ENCODE peak calls at places on chromosomes 6 and 20, in seven cellular contexts. D is endothelial cell of umbilical vein, O is astrocyte, A is heart left ventricle, U is left lung, T is fibroblast of lung, Y is OCI-LY7. H is an unnamed sample.

GRCh38 chr6:166162599-166163342 is 4.9 kb downstream of the TBXT start:
- DNase-seq in D (no peak), O (no peak), U (no peak), T (no peak), Y (no peak), A (no peak), H (no peak)

GRCh38 chr6:84150680-84151079 is 76.8 kb downstream of the CEP162 start:
- DNase-seq in Y (no peak), U (no peak), O (peak; percentile 71), D (no peak), T (peak; percentile 95), A (no peak), H (no peak)

GRCh38 chr6:36663504-36664446 is 14.7 kb upstream of the CDKN1A start:
- DNase-seq in U (no peak), A (no peak), D (no peak), T (no peak), Y (no peak), O (no peak), H (no peak)

GRCh38 chr6:51934098-51934497 is 153.3 kb downstream of the PKHD1 start:
- DNase-seq in U (no peak), O (no peak), A (no peak), T (no peak), D (no peak), Y (peak; percentile 10), H (no peak)

GRCh38 chr6:124057448-124057847 is 253.8 kb downstream of the NKAIN2 start:
- DNase-seq in T (peak; percentile 42), O (no peak), D (no peak), U (no peak), Y (no peak), A (no peak), H (no peak)

GRCh38 chr6:138805431-138805830 is 9.5 kb downstream of the ECT2L start:
- DNase-seq in U (no peak), A (peak; percentile 62), T (peak; percentile 87), D (no peak), O (peak; percentile 29), Y (no peak), H (no peak)

GRCh38 chr20:1894951-1895673 is at the start of gene SIRPA:
- DNase-seq in A (peak; percentile 75), O (peak; percentile 55), T (peak; percentile 73), D (peak; percentile 66), U (peak; percentile 58), Y (no peak), H (no peak)

GRCh38 chr6:4349323-4349722 is 213.9 kb upstream of the ECI2 start:
- DNase-seq in O (no peak), T (no peak), Y (no peak), U (no peak), D (no peak), A (no peak), H (no peak)

GRCh38 chr6:33694401-33694931 is 17.0 kb downstream of the UQCC2 start:
- DNase-seq in T (peak; percentile 66), Y (no peak), A (no peak), U (no peak), O (peak; percentile 48), D (peak; percentile 84), H (peak; percentile 40)

GRCh38 chr6:117677553-117678131 is 2.4 kb downstream of the NUS1 start:
- DNase-seq in U (no peak), Y (no peak), A (no peak), D (no peak), O (peak; percentile 8), T (peak; percentile 58), H (no peak)

GRCh38 chr6:157246048-157246630 is 77.2 kb downstream of the TMEM242 start:
- DNase-seq in A (peak; percentile 36), Y (no peak), T (no peak), O (no peak), U (no peak), D (no peak), H (no peak)

GRCh38 chr6:18491303-18492090 is 104.3 kb downstream of the RNF144B start:
- DNase-seq in D (no peak), U (no peak), O (peak; percentile 68), A (no peak), Y (no peak), T (no peak), H (no peak)

GRCh38 chr20:1214838-1215261 is 11.0 kb upstream of the RAD21L1 start:
- DNase-seq in T (peak; percentile 18), D (no peak), Y (no peak), A (no peak), O (no peak), U (no peak), H (no peak)

GRCh38 chr6:15531973-15532372 is 130.9 kb downstream of the DTNBP1 start:
- DNase-seq in U (no peak), O (no peak), T (no peak), A (no peak), D (no peak), Y (no peak), H (no peak)

GRCh38 chr20:38809942-38810341 is 4.4 kb downstream of the PPP1R16B start:
- DNase-seq in U (no peak), Y (no peak), A (no peak), T (no peak), D (no peak), O (no peak), H (no peak)

GRCh38 chr6:159434410-159434809 is 258.6 kb downstream of the SOD2 start:
- DNase-seq in O (no peak), U (no peak), T (no peak), D (no peak), Y (no peak), A (no peak), H (no peak)

GRCh38 chr6:43817192-43817591 is 47.2 kb downstream of the VEGFA start:
- DNase-seq in T (peak; percentile 30), U (no peak), O (no peak), A (peak; percentile 75), D (no peak), Y (peak; percentile 42), H (no peak)

GRCh38 chr6:16130932-16131387 is 2.1 kb downstream of the MYLIP start:
- DNase-seq in A (no peak), U (no peak), T (peak; percentile 87), D (peak; percentile 88), Y (peak; percentile 89), O (peak; percentile 79), H (peak; percentile 25)

GRCh38 chr6:101454106-101454676 is 60.7 kb downstream of the GRIK2 start:
- DNase-seq in D (no peak), O (no peak), T (no peak), U (no peak), A (no peak), Y (no peak), H (no peak)

GRCh38 chr6:37083243-37084138 is 78.0 kb downstream of the FGD2 start:
- DNase-seq in Y (no peak), O (peak; percentile 48), U (peak; percentile 91), D (peak; percentile 16), T (peak; percentile 95), A (peak; percentile 86), H (no peak)

GRCh38 chr6:341914-342831 is 49.4 kb upstream of the IRF4 start:
- DNase-seq in U (no peak), D (no peak), Y (no peak), O (no peak), T (no peak), A (no peak), H (no peak)

GRCh38 chr6:45808917-45809316 is 206.7 kb downstream of the CLIC5 start:
- DNase-seq in D (no peak), U (no peak), T (no peak), O (no peak), Y (peak; percentile 8), A (no peak), H (no peak)

GRCh38 chr6:151822252-151823111 is 15.0 kb downstream of the ESR1 start:
- DNase-seq in Y (peak; percentile 19), T (no peak), U (no peak), O (no peak), A (no peak), D (no peak), H (no peak)

GRCh38 chr6:43455034-43455747 is at the start of gene DLK2:
- DNase-seq in D (no peak), T (no peak), O (no peak), Y (no peak), A (no peak), U (no peak), H (peak; percentile 40)

DNA sequence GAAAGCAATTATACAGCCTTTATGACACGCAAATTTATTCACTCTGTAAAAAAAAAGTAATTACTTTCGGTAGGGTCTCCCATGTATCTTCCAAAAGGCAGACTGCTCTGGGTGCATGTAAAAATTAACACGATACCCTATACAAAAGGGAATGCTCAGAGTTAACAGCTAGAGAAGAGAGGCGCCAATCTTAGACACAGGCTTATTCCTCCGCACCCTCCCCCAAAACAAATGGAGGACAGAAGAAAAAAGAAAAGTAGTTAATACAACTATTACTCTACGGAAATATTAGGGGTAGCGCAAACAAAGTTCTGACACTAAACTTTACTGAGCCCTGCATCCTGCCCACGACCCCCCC is 360 bp upstream of the UFL1 start:
- DNase-seq in D (no peak), T (no peak), A (no peak), O (no peak), U (no peak), Y (no peak), H (no peak)
- H3K27ac ChIP-seq in D (peak overlapping the region; percentile 92), T (peak overlapping the region; percentile 94), A (peak overlapping the region; percentile 90), O (peak overlapping the region; percentile 98), U (peak overlapping the region; percentile 97), Y (peak overlapping the region; percentile 84), H (peak overlapping the region; percentile 98)

GRCh38 chr6:155381856-155382690 is 67.8 kb upstream of the TFB1M start:
- DNase-seq in T (peak; percentile 91), U (no peak), D (no peak), A (no peak), Y (no peak), O (peak; percentile 79), H (no peak)

GRCh38 chr6:155378284-155378683 is 64.0 kb upstream of the TFB1M start:
- DNase-seq in T (no peak), O (no peak), D (no peak), A (no peak), U (no peak), Y (no peak), H (no peak)

GRCh38 chr6:155384343-155384742 is 70.1 kb upstream of the TFB1M start:
- DNase-seq in D (no peak), O (no peak), U (no peak), T (no peak), A (no peak), Y (no peak), H (no peak)

GRCh38 chr6:155378724-155379123 is 64.4 kb upstream of the TFB1M start:
- DNase-seq in Y (no peak), U (no peak), T (no peak), O (no peak), D (no peak), A (no peak), H (no peak)

GRCh38 chr6:155380666-155381332 is 66.5 kb upstream of the TFB1M start:
- DNase-seq in Y (peak; percentile 39), D (no peak), U (no peak), A (no peak), O (no peak), T (no peak), H (no peak)
- TF ChIP-seq CTCF in Y (peak; percentile 58), D (no peak), U (no peak), A (no peak), O (no peak), T (no peak), H (no peak)

GRCh38 chr6:168347615-168348014 is 28.0 kb upstream of the DACT2 start:
- DNase-seq in A (no peak), U (no peak), D (no peak), T (no peak), Y (no peak), O (no peak), H (no peak)
- H3K9me3 ChIP-seq in A (no peaks in the 10 kb centered on the region), U (peaks cover 2% of the 10 kb centered on the region), D (no peaks in the 10 kb centered on the region), T (no peaks in the 10 kb centered on the region), Y (no peaks in the 10 kb centered on the region), O (peaks cover 5% of the 10 kb centered on the region), H (no peaks in the 10 kb centered on the region)

GRCh38 chr6:9116026-9116425 is 680.7 kb upstream of the SLC35B3 start:
- DNase-seq in D (no peak), A (no peak), O (peak; percentile 66), Y (no peak), T (peak; percentile 59), U (no peak), H (no peak)

GRCh38 chr6:9112548-9112947 is 677.2 kb upstream of the SLC35B3 start:
- DNase-seq in O (no peak), Y (no peak), U (no peak), A (no peak), D (no peak), T (no peak), H (no peak)
- H3K27ac ChIP-seq in O (no peak overlapping the region), Y (no peak overlapping the region), U (no peak overlapping the region), A (no peak overlapping the region), D (no peak overlapping the region), T (no peak overlapping the region), H (no peak overlapping the region)